ENCODE peak calls at places on chromosomes 2 and 18, in four cellular contexts. J, B, P and H are unnamed samples.

GRCh38 chr18:76461692-76462325 is 33.2 kb downstream of the ZNF516 start:
- DNase-seq in J (no peak), B (no peak), P (no peak), H (no peak)

GRCh38 chr2:170340693-170341068 is 162.7 kb downstream of the MYO3B start:
- DNase-seq in J (no peak), B (no peak), P (no peak), H (no peak)

GRCh38 chr2:37672870-37673184 is 1.4 kb upstream of the CDC42EP3 start:
- DNase-seq in J (no peak), B (no peak), P (no peak), H (no peak)

GRCh38 chr2:167550448-167550847 is 662.2 kb downstream of the XIRP2 start:
- DNase-seq in J (peak; percentile 58), B (no peak), P (peak; percentile 2), H (no peak)

GRCh38 chr2:223247136-223247535 is 195.1 kb downstream of the KCNE4 start:
- DNase-seq in J (peak; percentile 57), B (no peak), P (peak; percentile 33), H (peak; percentile 60)

GRCh38 chr18:11994708-11995444 is 13.6 kb downstream of the IMPA2 start:
- DNase-seq in J (peak; percentile 92), B (peak; percentile 78), P (no peak), H (peak; percentile 92)

GRCh38 chr2:207363761-207364160 is 166.0 kb upstream of the CREB1 start:
- DNase-seq in J (no peak), B (no peak), P (no peak), H (no peak)

GRCh38 chr2:96413067-96413722 is 77.6 kb downstream of the NCAPH start:
- DNase-seq in J (no peak), B (no peak), P (no peak), H (no peak)

GRCh38 chr2:28101892-28102291 is 211.4 kb downstream of the BABAM2 start:
- DNase-seq in J (no peak), B (no peak), P (no peak), H (no peak)

GRCh38 chr2:127217470-127218325 is 2.4 kb downstream of the CYP27C1 start:
- DNase-seq in J (peak; percentile 80), B (no peak), P (no peak), H (peak; percentile 70)

GRCh38 chr2:68506170-68506569 is 38.8 kb downstream of the APLF start:
- DNase-seq in J (no peak), B (no peak), P (no peak), H (no peak)

DNA sequence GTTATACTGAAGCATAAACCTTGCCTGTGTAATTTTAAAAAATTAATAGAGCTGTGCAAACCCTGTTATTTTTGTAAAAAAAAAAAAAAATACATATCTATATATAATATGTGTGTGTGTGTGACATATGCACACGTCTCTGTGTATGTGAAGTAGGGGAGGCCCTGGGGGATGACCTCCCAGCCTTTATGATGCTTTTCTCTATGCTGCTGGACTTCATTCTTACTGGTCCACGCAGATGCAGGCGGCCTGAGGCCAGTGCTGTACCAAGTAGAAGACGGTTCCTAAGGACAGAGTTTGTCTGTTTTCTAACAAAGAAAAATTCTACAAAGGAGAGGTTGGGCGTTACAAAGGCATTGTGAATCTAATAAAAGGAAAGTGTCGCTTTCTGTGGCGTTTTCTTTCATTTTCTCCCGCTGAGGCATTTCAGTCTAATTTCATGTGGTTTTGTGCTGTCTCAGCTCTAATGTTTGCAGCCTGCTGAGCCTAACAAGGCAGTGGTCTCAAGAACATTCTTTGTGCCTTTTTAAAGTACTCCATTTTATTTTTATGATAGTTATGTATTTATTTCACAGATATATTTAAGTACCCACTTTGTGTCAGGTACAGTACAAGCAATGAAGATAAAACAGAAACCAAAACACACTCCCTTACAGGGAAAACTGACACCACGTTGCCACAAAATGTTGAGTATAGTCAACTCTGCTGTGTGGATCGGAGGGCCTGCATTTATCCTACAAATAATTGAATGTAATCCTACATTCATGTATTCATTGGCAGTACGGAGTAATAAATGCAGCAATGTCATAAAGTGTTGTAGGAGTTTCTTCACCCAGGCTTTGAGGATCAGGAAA is 118.0 kb downstream of the RAB3GAP1 start:
- DNase-seq in J (no peak), B (no peak), P (no peak), H (no peak)
- H3K36me3 ChIP-seq in J (peaks cover 5% of the 10 kb centered on the region), B (peaks cover 11% of the 10 kb centered on the region), P (peaks cover 32% of the 10 kb centered on the region), H (peaks cover 63% of the 10 kb centered on the region)

DNA sequence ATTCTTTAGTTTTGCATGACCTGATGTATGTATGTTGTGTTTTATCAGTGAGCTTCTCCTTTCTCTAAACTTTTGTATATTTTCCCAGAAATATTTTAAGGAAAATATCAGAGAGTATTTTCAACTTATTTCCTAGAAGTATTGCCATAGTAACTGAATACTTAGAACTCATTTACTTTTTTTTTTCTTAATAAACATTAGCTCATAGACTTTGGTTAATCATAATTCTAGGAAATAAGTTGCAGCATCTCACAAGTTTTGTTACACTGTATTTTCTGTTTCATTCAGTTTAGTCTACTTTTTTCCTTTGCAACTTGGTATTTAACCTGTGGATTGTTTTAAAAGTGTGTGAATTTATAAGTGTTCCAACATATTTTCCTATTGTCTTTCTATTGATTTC is 27.5 kb downstream of the SMCHD1 start:
- DNase-seq in J (no peak), B (no peak), P (no peak), H (no peak)
- H3K36me3 ChIP-seq in J (no peaks in the 10 kb centered on the region), B (no peaks in the 10 kb centered on the region), P (peaks cover 2% of the 10 kb centered on the region), H (peaks cover 60% of the 10 kb centered on the region)

GRCh38 chr2:85542777-85543176 is 3.8 kb downstream of the MAT2A start:
- DNase-seq in J (no peak), B (no peak), P (no peak), H (no peak)
- H3K36me3 ChIP-seq in J (peaks cover 14% of the 10 kb centered on the region), B (peaks cover 15% of the 10 kb centered on the region), P (peaks cover 58% of the 10 kb centered on the region), H (peaks cover 61% of the 10 kb centered on the region)

GRCh38 chr18:2716394-2717326 is 61.1 kb downstream of the SMCHD1 start:
- DNase-seq in J (no peak), B (peak; percentile 65), P (no peak), H (no peak)
- H3K36me3 ChIP-seq in J (peaks cover 4% of the 10 kb centered on the region), B (peaks cover 11% of the 10 kb centered on the region), P (peaks cover 27% of the 10 kb centered on the region), H (peaks cover 85% of the 10 kb centered on the region)

GRCh38 chr2:233262562-233262961 is 11.1 kb downstream of the ATG16L1 start:
- DNase-seq in J (no peak), B (no peak), P (no peak), H (no peak)
- H3K36me3 ChIP-seq in J (peaks cover 19% of the 10 kb centered on the region), B (peaks cover 17% of the 10 kb centered on the region), P (peaks cover 62% of the 10 kb centered on the region), H (peaks cover 88% of the 10 kb centered on the region)

GRCh38 chr18:47604041-47604440 is 326.4 kb downstream of the SMAD2 start:
- DNase-seq in J (no peak), B (no peak), P (no peak), H (no peak)
- H3K36me3 ChIP-seq in J (no peaks in the 10 kb centered on the region), B (no peaks in the 10 kb centered on the region), P (no peaks in the 10 kb centered on the region), H (no peaks in the 10 kb centered on the region)

GRCh38 chr2:24272907-24273306 is 87.4 kb downstream of the ITSN2 start:
- DNase-seq in J (peak; percentile 22), B (no peak), P (no peak), H (no peak)

GRCh38 chr2:24274809-24275208 is 85.5 kb downstream of the ITSN2 start:
- DNase-seq in J (no peak), B (no peak), P (no peak), H (no peak)

GRCh38 chr2:24276349-24276899 is 83.9 kb downstream of the ITSN2 start:
- DNase-seq in J (peak; percentile 4), B (no peak), P (no peak), H (no peak)

GRCh38 chr2:24272161-24272802 is 88.1 kb downstream of the ITSN2 start:
- DNase-seq in J (peak; percentile 38), B (no peak), P (no peak), H (no peak)

GRCh38 chr2:24273598-24273997 is 86.7 kb downstream of the ITSN2 start:
- DNase-seq in J (no peak), B (no peak), P (no peak), H (no peak)
- H3K36me3 ChIP-seq in J (no peaks in the 10 kb centered on the region), B (peaks cover 3% of the 10 kb centered on the region), P (peaks cover 10% of the 10 kb centered on the region), H (no peaks in the 10 kb centered on the region)